ENCODE peak calls at places on chromosomes 11 and 22, in ten cellular contexts. One of them, this sample, is unnamed.
A peak's percentile ranks its signal among the peaks of the same experiment; 100 is the strongest.

GRCh38 chr22:43562843-43563242 is 151.0 kb downstream of the MPPED1 start:
- DNase-seq in IMR-90: no peak
- DNase-seq in thoracic aorta: no peak
- DNase-seq in fibroblast of lung: no peak
- DNase-seq in pancreas: no peak
- DNase-seq in heart left ventricle: no peak
- DNase-seq in BE2C: no peak
- DNase-seq in mammary epithelial cell: no peak
- DNase-seq in spleen: no peak
- DNase-seq in endothelial cell of umbilical vein: no peak
- DNase-seq in this sample: peak; percentile 54

GRCh38 chr11:10358696-10359095 is 53.8 kb downstream of the ADM start:
- DNase-seq in IMR-90: no peak
- DNase-seq in thoracic aorta: no peak
- DNase-seq in fibroblast of lung: no peak
- DNase-seq in pancreas: no peak
- DNase-seq in heart left ventricle: no peak
- DNase-seq in BE2C: no peak
- DNase-seq in mammary epithelial cell: peak; percentile 56
- DNase-seq in spleen: no peak
- DNase-seq in endothelial cell of umbilical vein: no peak
- DNase-seq in this sample: no peak

GRCh38 chr22:38788846-38789245 is 5.1 kb downstream of the DNAL4 start:
- DNase-seq in IMR-90: no peak
- DNase-seq in thoracic aorta: no peak
- DNase-seq in fibroblast of lung: no peak
- DNase-seq in pancreas: no peak
- DNase-seq in heart left ventricle: no peak
- DNase-seq in BE2C: peak; percentile 75
- DNase-seq in mammary epithelial cell: no peak
- DNase-seq in spleen: no peak
- DNase-seq in endothelial cell of umbilical vein: no peak
- DNase-seq in this sample: no peak

GRCh38 chr11:16082532-16083055 is 273.8 kb downstream of the SOX6 start:
- DNase-seq in IMR-90: peak; percentile 13
- DNase-seq in thoracic aorta: no peak
- DNase-seq in fibroblast of lung: no peak
- DNase-seq in pancreas: no peak
- DNase-seq in heart left ventricle: no peak
- DNase-seq in BE2C: no peak
- DNase-seq in mammary epithelial cell: no peak
- DNase-seq in spleen: no peak
- DNase-seq in endothelial cell of umbilical vein: peak; percentile 3
- DNase-seq in this sample: no peak

GRCh38 chr22:49903322-49904039 is 14.8 kb downstream of the ALG12 start:
- DNase-seq in IMR-90: no peak
- DNase-seq in thoracic aorta: no peak
- DNase-seq in fibroblast of lung: no peak
- DNase-seq in pancreas: no peak
- DNase-seq in heart left ventricle: no peak
- DNase-seq in BE2C: peak; percentile 76
- DNase-seq in mammary epithelial cell: no peak
- DNase-seq in spleen: peak; percentile 65
- DNase-seq in endothelial cell of umbilical vein: no peak
- DNase-seq in this sample: no peak

GRCh38 chr22:29842740-29843139 is 4.7 kb upstream of the ASCC2 start:
- DNase-seq in IMR-90: peak; percentile 91
- DNase-seq in thoracic aorta: no peak
- DNase-seq in fibroblast of lung: peak; percentile 92
- DNase-seq in pancreas: no peak
- DNase-seq in heart left ventricle: no peak
- DNase-seq in BE2C: no peak
- DNase-seq in mammary epithelial cell: peak; percentile 90
- DNase-seq in spleen: no peak
- DNase-seq in endothelial cell of umbilical vein: peak; percentile 49
- DNase-seq in this sample: no peak

GRCh38 chr11:2562181-2562581 is 117.4 kb downstream of the KCNQ1 start:
- DNase-seq in IMR-90: no peak
- DNase-seq in thoracic aorta: no peak
- DNase-seq in fibroblast of lung: no peak
- DNase-seq in pancreas: no peak
- DNase-seq in heart left ventricle: peak; percentile 25
- DNase-seq in BE2C: peak; percentile 0
- DNase-seq in mammary epithelial cell: no peak
- DNase-seq in spleen: peak; percentile 59
- DNase-seq in endothelial cell of umbilical vein: no peak
- DNase-seq in this sample: no peak

GRCh38 chr11:27471067-27471587 is 1.5 kb downstream of the LGR4 start:
- DNase-seq in IMR-90: no peak
- DNase-seq in thoracic aorta: no peak
- DNase-seq in fibroblast of lung: no peak
- DNase-seq in pancreas: no peak
- DNase-seq in heart left ventricle: peak; percentile 32
- DNase-seq in BE2C: no peak
- DNase-seq in mammary epithelial cell: peak; percentile 46
- DNase-seq in spleen: no peak
- DNase-seq in endothelial cell of umbilical vein: no peak
- DNase-seq in this sample: no peak

GRCh38 chr11:89625171-89625570 is 84.9 kb upstream of the TRIM77 start:
- DNase-seq in IMR-90: no peak
- DNase-seq in thoracic aorta: no peak
- DNase-seq in fibroblast of lung: no peak
- DNase-seq in pancreas: no peak
- DNase-seq in heart left ventricle: no peak
- DNase-seq in BE2C: peak; percentile 13
- DNase-seq in mammary epithelial cell: no peak
- DNase-seq in spleen: no peak
- DNase-seq in endothelial cell of umbilical vein: no peak
- DNase-seq in this sample: peak; percentile 9

GRCh38 chr11:119130662-119131061 is 9.3 kb downstream of the HINFP start:
- DNase-seq in IMR-90: peak; percentile 43
- DNase-seq in thoracic aorta: no peak
- DNase-seq in fibroblast of lung: no peak
- DNase-seq in pancreas: no peak
- DNase-seq in heart left ventricle: no peak
- DNase-seq in BE2C: no peak
- DNase-seq in mammary epithelial cell: no peak
- DNase-seq in spleen: no peak
- DNase-seq in endothelial cell of umbilical vein: no peak
- DNase-seq in this sample: no peak

GRCh38 chr11:119121811-119122124 is 388 bp downstream of the HINFP start:
- DNase-seq in IMR-90: no peak
- DNase-seq in thoracic aorta: no peak
- DNase-seq in fibroblast of lung: no peak
- DNase-seq in pancreas: no peak
- DNase-seq in heart left ventricle: no peak
- DNase-seq in BE2C: no peak
- DNase-seq in mammary epithelial cell: no peak
- DNase-seq in spleen: no peak
- DNase-seq in endothelial cell of umbilical vein: no peak
- DNase-seq in this sample: no peak

GRCh38 chr11:119125849-119126248 is 4.5 kb downstream of the HINFP start:
- DNase-seq in IMR-90: no peak
- DNase-seq in thoracic aorta: no peak
- DNase-seq in fibroblast of lung: no peak
- DNase-seq in pancreas: no peak
- DNase-seq in heart left ventricle: no peak
- DNase-seq in BE2C: no peak
- DNase-seq in mammary epithelial cell: no peak
- DNase-seq in spleen: no peak
- DNase-seq in endothelial cell of umbilical vein: no peak
- DNase-seq in this sample: no peak

GRCh38 chr11:119121008-119121810 is at the start of gene HINFP:
- DNase-seq in IMR-90: peak; percentile 98
- DNase-seq in thoracic aorta: peak; percentile 99
- DNase-seq in fibroblast of lung: peak; percentile 98
- DNase-seq in pancreas: peak; percentile 100
- DNase-seq in heart left ventricle: peak; percentile 100
- DNase-seq in BE2C: peak; percentile 100
- DNase-seq in mammary epithelial cell: peak; percentile 99
- DNase-seq in spleen: peak; percentile 100
- DNase-seq in endothelial cell of umbilical vein: peak; percentile 100
- DNase-seq in this sample: peak; percentile 100

GRCh38 chr11:119126675-119127268 is 5.4 kb downstream of the HINFP start:
- DNase-seq in IMR-90: no peak
- DNase-seq in thoracic aorta: no peak
- DNase-seq in fibroblast of lung: no peak
- DNase-seq in pancreas: no peak
- DNase-seq in heart left ventricle: no peak
- DNase-seq in BE2C: no peak
- DNase-seq in mammary epithelial cell: no peak
- DNase-seq in spleen: no peak
- DNase-seq in endothelial cell of umbilical vein: peak; percentile 21
- DNase-seq in this sample: no peak
- H3K4me3 ChIP-seq in IMR-90: no peak overlapping the region
- H3K4me3 ChIP-seq in thoracic aorta: no peak overlapping the region
- H3K4me3 ChIP-seq in fibroblast of lung: no peak overlapping the region
- H3K4me3 ChIP-seq in pancreas: no peak overlapping the region
- H3K4me3 ChIP-seq in heart left ventricle: no peak overlapping the region
- H3K4me3 ChIP-seq in BE2C: no peak overlapping the region
- H3K4me3 ChIP-seq in mammary epithelial cell: no peak overlapping the region
- H3K4me3 ChIP-seq in spleen: no peak overlapping the region
- H3K4me3 ChIP-seq in endothelial cell of umbilical vein: no peak overlapping the region
- H3K4me3 ChIP-seq in this sample: no peak overlapping the region

GRCh38 chr22:45548991-45549736 is 46.5 kb downstream of the FBLN1 start:
- DNase-seq in IMR-90: peak; percentile 94
- DNase-seq in thoracic aorta: peak; percentile 52
- DNase-seq in fibroblast of lung: peak; percentile 98
- DNase-seq in pancreas: no peak
- DNase-seq in heart left ventricle: peak; percentile 52
- DNase-seq in BE2C: no peak
- DNase-seq in mammary epithelial cell: no peak
- DNase-seq in spleen: no peak
- DNase-seq in endothelial cell of umbilical vein: no peak
- DNase-seq in this sample: no peak
- TF ChIP-seq CTCF in IMR-90: peak; percentile 74
- TF ChIP-seq CTCF in thoracic aorta: peak; percentile 35
- TF ChIP-seq CTCF in fibroblast of lung: peak; percentile 75
- TF ChIP-seq CTCF in pancreas: no peak
- TF ChIP-seq CTCF in heart left ventricle: no peak
- TF ChIP-seq CTCF in BE2C: peak; percentile 55
- TF ChIP-seq CTCF in mammary epithelial cell: no peak
- TF ChIP-seq CTCF in spleen: no peak
- TF ChIP-seq CTCF in endothelial cell of umbilical vein: no peak
- TF ChIP-seq CTCF in this sample: no peak

DNA sequence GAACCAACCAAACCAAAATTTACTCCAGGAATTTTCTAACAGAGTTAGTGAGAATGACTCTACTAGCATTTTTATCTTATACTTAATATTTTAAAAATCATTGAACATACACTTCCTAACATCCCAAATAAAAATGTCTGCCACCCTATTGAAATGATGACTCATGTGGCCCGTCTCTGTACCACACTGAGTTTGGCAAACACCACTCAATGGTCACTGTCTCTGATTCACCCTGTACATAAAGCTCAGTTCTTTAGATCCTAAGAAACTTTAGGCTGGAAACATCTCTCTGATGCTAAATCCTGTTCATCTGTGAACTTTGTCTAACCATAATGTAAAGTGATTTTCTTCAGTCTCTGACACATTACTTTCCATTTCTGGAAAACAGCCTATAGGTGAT is 182.0 kb downstream of the CWF19L2 start:
- DNase-seq in IMR-90: no peak
- DNase-seq in thoracic aorta: no peak
- DNase-seq in fibroblast of lung: no peak
- DNase-seq in pancreas: no peak
- DNase-seq in heart left ventricle: no peak
- DNase-seq in BE2C: no peak
- DNase-seq in mammary epithelial cell: no peak
- DNase-seq in spleen: no peak
- DNase-seq in endothelial cell of umbilical vein: no peak
- DNase-seq in this sample: no peak
- H3K4me3 ChIP-seq in IMR-90: no peak overlapping the region
- H3K4me3 ChIP-seq in thoracic aorta: no peak overlapping the region
- H3K4me3 ChIP-seq in fibroblast of lung: no peak overlapping the region
- H3K4me3 ChIP-seq in pancreas: no peak overlapping the region
- H3K4me3 ChIP-seq in heart left ventricle: no peak overlapping the region
- H3K4me3 ChIP-seq in BE2C: no peak overlapping the region
- H3K4me3 ChIP-seq in mammary epithelial cell: no peak overlapping the region
- H3K4me3 ChIP-seq in spleen: no peak overlapping the region
- H3K4me3 ChIP-seq in endothelial cell of umbilical vein: no peak overlapping the region
- H3K4me3 ChIP-seq in this sample: no peak overlapping the region

GRCh38 chr22:26643368-26644100 is 13.9 kb upstream of the MIAT start:
- DNase-seq in IMR-90: no peak
- DNase-seq in thoracic aorta: no peak
- DNase-seq in fibroblast of lung: no peak
- DNase-seq in pancreas: no peak
- DNase-seq in heart left ventricle: no peak
- DNase-seq in BE2C: no peak
- DNase-seq in mammary epithelial cell: no peak
- DNase-seq in spleen: no peak
- DNase-seq in endothelial cell of umbilical vein: no peak
- DNase-seq in this sample: no peak

GRCh38 chr22:26648011-26648497 is 9.3 kb upstream of the MIAT start:
- DNase-seq in IMR-90: no peak
- DNase-seq in thoracic aorta: no peak
- DNase-seq in fibroblast of lung: no peak
- DNase-seq in pancreas: no peak
- DNase-seq in heart left ventricle: no peak
- DNase-seq in BE2C: peak; percentile 75
- DNase-seq in mammary epithelial cell: no peak
- DNase-seq in spleen: peak; percentile 84
- DNase-seq in endothelial cell of umbilical vein: no peak
- DNase-seq in this sample: no peak

GRCh38 chr22:26646158-26646557 is 11.2 kb upstream of the MIAT start:
- DNase-seq in IMR-90: peak; percentile 55
- DNase-seq in thoracic aorta: no peak
- DNase-seq in fibroblast of lung: no peak
- DNase-seq in pancreas: no peak
- DNase-seq in heart left ventricle: no peak
- DNase-seq in BE2C: no peak
- DNase-seq in mammary epithelial cell: no peak
- DNase-seq in spleen: no peak
- DNase-seq in endothelial cell of umbilical vein: no peak
- DNase-seq in this sample: no peak

DNA sequence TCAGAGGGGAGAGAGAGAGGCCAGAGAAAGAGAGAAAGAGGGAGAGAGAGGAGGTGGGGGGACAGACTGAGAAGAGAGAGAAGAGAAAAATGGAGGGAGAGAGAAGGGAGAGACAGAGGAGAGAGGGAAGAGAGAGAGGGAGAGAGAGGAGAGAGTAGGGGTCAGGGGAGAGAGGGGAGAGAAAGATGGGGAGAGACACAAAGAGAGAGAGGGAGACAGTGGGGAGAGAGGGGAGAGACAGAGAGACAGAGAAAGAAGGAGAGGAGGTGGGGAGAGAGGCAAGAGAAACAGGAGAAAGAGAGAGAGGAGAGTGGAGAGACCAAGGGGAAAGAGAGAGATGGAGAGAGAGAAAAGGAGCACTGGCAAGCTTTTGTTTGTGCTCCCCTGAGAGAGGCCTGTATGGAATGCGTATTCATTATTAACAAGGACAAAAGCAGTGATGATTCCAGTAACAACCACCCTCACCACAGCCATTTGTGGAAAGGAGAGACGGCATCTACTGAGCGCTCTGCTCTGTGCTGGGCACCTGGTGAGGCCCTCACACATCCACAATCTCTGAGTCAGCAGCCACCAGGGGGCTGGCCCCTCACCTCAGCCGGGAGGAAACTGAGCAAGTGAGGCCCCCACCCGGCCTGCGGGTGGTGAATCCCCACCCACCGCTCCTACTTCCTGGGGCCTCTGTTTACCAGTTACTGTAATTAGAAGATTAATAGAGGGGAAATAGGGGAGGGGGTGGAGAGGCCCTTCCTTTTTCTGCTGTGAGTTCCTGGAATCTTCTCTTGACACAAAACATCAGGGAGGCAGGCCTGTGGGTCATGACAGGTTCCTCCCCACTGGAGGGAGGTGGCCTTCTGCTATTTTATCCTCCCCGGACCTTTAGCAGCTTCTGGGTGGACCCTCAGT is 14.7 kb upstream of the MIAT start:
- DNase-seq in IMR-90: no peak
- DNase-seq in thoracic aorta: no peak
- DNase-seq in fibroblast of lung: no peak
- DNase-seq in pancreas: no peak
- DNase-seq in heart left ventricle: peak; percentile 61
- DNase-seq in BE2C: no peak
- DNase-seq in mammary epithelial cell: no peak
- DNase-seq in spleen: peak; percentile 89
- DNase-seq in endothelial cell of umbilical vein: no peak
- DNase-seq in this sample: no peak
- TF ChIP-seq CTCF in IMR-90: no peak
- TF ChIP-seq CTCF in thoracic aorta: no peak
- TF ChIP-seq CTCF in fibroblast of lung: no peak
- TF ChIP-seq CTCF in pancreas: no peak
- TF ChIP-seq CTCF in heart left ventricle: no peak
- TF ChIP-seq CTCF in BE2C: no peak
- TF ChIP-seq CTCF in mammary epithelial cell: no peak
- TF ChIP-seq CTCF in spleen: no peak
- TF ChIP-seq CTCF in endothelial cell of umbilical vein: peak; percentile 7
- TF ChIP-seq CTCF in this sample: peak; percentile 19